ENCODE peak calls at places on chromosome 21, in ten cellular contexts. One of them, this sample, is unnamed.

GRCh38 chr21:14388282-14388681 is 5.3 kb upstream of the HSPA13 start:
- DNase-seq in spleen: no peak
- DNase-seq in H1: no peak
- DNase-seq in HL-60: no peak
- DNase-seq in GM23338: no peak
- DNase-seq in stomach: no peak
- DNase-seq in K562: no peak
- DNase-seq in prostate gland: no peak
- DNase-seq in upper lobe of left lung: no peak
- DNase-seq in endothelial cell of umbilical vein: no peak
- DNase-seq in this sample: no peak

GRCh38 chr21:37098756-37099155 is 25.7 kb downstream of the TTC3 start:
- DNase-seq in GM23338: no peak
- DNase-seq in H1: no peak
- DNase-seq in prostate gland: no peak
- DNase-seq in spleen: no peak
- DNase-seq in upper lobe of left lung: no peak
- DNase-seq in stomach: no peak
- DNase-seq in HL-60: no peak
- DNase-seq in K562: no peak
- DNase-seq in endothelial cell of umbilical vein: no peak
- DNase-seq in this sample: no peak

GRCh38 chr21:16117851-16118592 is 388.2 kb downstream of the USP25 start:
- DNase-seq in endothelial cell of umbilical vein: peak
- DNase-seq in HL-60: no peak
- DNase-seq in upper lobe of left lung: no peak
- DNase-seq in stomach: no peak
- DNase-seq in K562: no peak
- DNase-seq in H1: no peak
- DNase-seq in spleen: no peak
- DNase-seq in prostate gland: no peak
- DNase-seq in GM23338: no peak
- DNase-seq in this sample: no peak

GRCh38 chr21:36461918-36462486 is 17.9 kb downstream of the CLDN14 start:
- DNase-seq in prostate gland: no peak
- DNase-seq in HL-60: no peak
- DNase-seq in upper lobe of left lung: no peak
- DNase-seq in GM23338: peak
- DNase-seq in endothelial cell of umbilical vein: no peak
- DNase-seq in K562: no peak
- DNase-seq in H1: no peak
- DNase-seq in stomach: no peak
- DNase-seq in spleen: peak
- DNase-seq in this sample: no peak

GRCh38 chr21:35234725-35235124 is 185.6 kb upstream of the RUNX1 start:
- DNase-seq in H1: no peak
- DNase-seq in prostate gland: no peak
- DNase-seq in endothelial cell of umbilical vein: no peak
- DNase-seq in upper lobe of left lung: no peak
- DNase-seq in spleen: no peak
- DNase-seq in K562: no peak
- DNase-seq in GM23338: no peak
- DNase-seq in HL-60: no peak
- DNase-seq in stomach: no peak
- DNase-seq in this sample: no peak

GRCh38 chr21:15005391-15005790 is 59.4 kb downstream of the NRIP1 start:
- DNase-seq in endothelial cell of umbilical vein: peak
- DNase-seq in GM23338: peak
- DNase-seq in stomach: no peak
- DNase-seq in H1: peak
- DNase-seq in K562: no peak
- DNase-seq in upper lobe of left lung: no peak
- DNase-seq in spleen: peak
- DNase-seq in HL-60: no peak
- DNase-seq in prostate gland: no peak
- DNase-seq in this sample: no peak

GRCh38 chr21:25759573-25759972 is 24.8 kb downstream of the GABPA start:
- DNase-seq in endothelial cell of umbilical vein: no peak
- DNase-seq in spleen: no peak
- DNase-seq in K562: no peak
- DNase-seq in HL-60: no peak
- DNase-seq in prostate gland: no peak
- DNase-seq in stomach: no peak
- DNase-seq in H1: no peak
- DNase-seq in upper lobe of left lung: no peak
- DNase-seq in GM23338: no peak
- DNase-seq in this sample: no peak

GRCh38 chr21:14833221-14833620 is 231.6 kb downstream of the NRIP1 start:
- DNase-seq in spleen: no peak
- DNase-seq in stomach: no peak
- DNase-seq in upper lobe of left lung: no peak
- DNase-seq in K562: no peak
- DNase-seq in H1: no peak
- DNase-seq in HL-60: no peak
- DNase-seq in GM23338: no peak
- DNase-seq in prostate gland: no peak
- DNase-seq in endothelial cell of umbilical vein: no peak
- DNase-seq in this sample: no peak

GRCh38 chr21:25179116-25179515 is 428.2 kb downstream of the MRPL39 start:
- DNase-seq in prostate gland: no peak
- DNase-seq in upper lobe of left lung: no peak
- DNase-seq in K562: no peak
- DNase-seq in endothelial cell of umbilical vein: no peak
- DNase-seq in H1: no peak
- DNase-seq in GM23338: no peak
- DNase-seq in stomach: no peak
- DNase-seq in HL-60: peak
- DNase-seq in spleen: no peak
- DNase-seq in this sample: no peak

GRCh38 chr21:35102488-35103407 is 53.6 kb upstream of the RUNX1 start:
- DNase-seq in endothelial cell of umbilical vein: no peak
- DNase-seq in spleen: peak
- DNase-seq in GM23338: no peak
- DNase-seq in stomach: peak
- DNase-seq in prostate gland: no peak
- DNase-seq in upper lobe of left lung: no peak
- DNase-seq in H1: no peak
- DNase-seq in HL-60: peak
- DNase-seq in K562: peak
- DNase-seq in this sample: peak

GRCh38 chr21:31198575-31198974 is 145.5 kb downstream of the TIAM1 start:
- DNase-seq in prostate gland: peak
- DNase-seq in GM23338: peak
- DNase-seq in spleen: no peak
- DNase-seq in H1: no peak
- DNase-seq in stomach: no peak
- DNase-seq in endothelial cell of umbilical vein: peak
- DNase-seq in HL-60: no peak
- DNase-seq in upper lobe of left lung: no peak
- DNase-seq in K562: peak
- DNase-seq in this sample: no peak

GRCh38 chr21:20040768-20041167 is 957.4 kb upstream of the NCAM2 start:
- DNase-seq in endothelial cell of umbilical vein: peak
- DNase-seq in stomach: no peak
- DNase-seq in HL-60: no peak
- DNase-seq in H1: no peak
- DNase-seq in spleen: no peak
- DNase-seq in K562: no peak
- DNase-seq in upper lobe of left lung: no peak
- DNase-seq in prostate gland: no peak
- DNase-seq in GM23338: peak
- DNase-seq in this sample: no peak

GRCh38 chr21:44517175-44517899 is 22.7 kb downstream of the KRTAP10-1 start:
- DNase-seq in endothelial cell of umbilical vein: no peak
- DNase-seq in GM23338: peak
- DNase-seq in prostate gland: no peak
- DNase-seq in H1: no peak
- DNase-seq in upper lobe of left lung: no peak
- DNase-seq in spleen: peak
- DNase-seq in K562: peak
- DNase-seq in stomach: peak
- DNase-seq in HL-60: no peak
- DNase-seq in this sample: no peak
- TF ChIP-seq POLR2AphosphoS5 in endothelial cell of umbilical vein: no peak
- TF ChIP-seq POLR2AphosphoS5 in GM23338: peak
- TF ChIP-seq POLR2AphosphoS5 in prostate gland: no peak
- TF ChIP-seq POLR2AphosphoS5 in H1: peak
- TF ChIP-seq POLR2AphosphoS5 in upper lobe of left lung: no peak
- TF ChIP-seq POLR2AphosphoS5 in spleen: peak
- TF ChIP-seq POLR2AphosphoS5 in K562: no peak
- TF ChIP-seq POLR2AphosphoS5 in stomach: no peak
- TF ChIP-seq POLR2AphosphoS5 in HL-60: no peak
- TF ChIP-seq POLR2AphosphoS5 in this sample: no peak

DNA sequence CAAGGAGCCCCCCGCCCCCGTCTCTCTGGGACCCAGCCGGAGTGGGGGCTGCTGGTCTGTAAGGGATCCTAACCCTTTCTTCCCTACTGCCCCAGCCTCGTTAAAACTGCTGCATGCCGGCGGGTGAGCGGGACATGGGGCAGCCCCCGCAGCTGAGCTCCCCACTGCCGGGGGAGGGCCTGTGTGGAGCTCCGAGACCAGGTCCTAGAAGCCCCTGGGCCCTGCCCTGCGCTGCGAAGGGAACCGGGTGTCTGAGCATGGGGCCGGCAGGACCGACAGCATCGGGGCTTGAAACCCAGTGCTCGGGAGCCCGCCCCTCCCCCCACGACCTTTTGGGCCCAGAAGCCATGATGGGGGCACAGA is 9.2 kb upstream of the COL6A1 start:
- DNase-seq in HL-60: no peak
- DNase-seq in endothelial cell of umbilical vein: no peak
- DNase-seq in prostate gland: no peak
- DNase-seq in stomach: no peak
- DNase-seq in upper lobe of left lung: peak
- DNase-seq in GM23338: peak
- DNase-seq in K562: no peak
- DNase-seq in H1: peak
- DNase-seq in spleen: peak
- DNase-seq in this sample: peak
- H3K27ac ChIP-seq in HL-60: no peak
- H3K27ac ChIP-seq in endothelial cell of umbilical vein: no peak
- H3K27ac ChIP-seq in prostate gland: peak
- H3K27ac ChIP-seq in stomach: peak
- H3K27ac ChIP-seq in upper lobe of left lung: peak
- H3K27ac ChIP-seq in GM23338: no peak
- H3K27ac ChIP-seq in K562: no peak
- H3K27ac ChIP-seq in H1: no peak
- H3K27ac ChIP-seq in spleen: peak
- H3K27ac ChIP-seq in this sample: peak

GRCh38 chr21:17988038-17988437 is 168.9 kb upstream of the C21orf91 start:
- DNase-seq in GM23338: no peak
- DNase-seq in K562: no peak
- DNase-seq in HL-60: no peak
- DNase-seq in stomach: no peak
- DNase-seq in spleen: no peak
- DNase-seq in H1: no peak
- DNase-seq in prostate gland: no peak
- DNase-seq in endothelial cell of umbilical vein: no peak
- DNase-seq in upper lobe of left lung: no peak
- DNase-seq in this sample: no peak
- H3K4me3 ChIP-seq in GM23338: no peak
- H3K4me3 ChIP-seq in K562: no peak
- H3K4me3 ChIP-seq in HL-60: no peak
- H3K4me3 ChIP-seq in stomach: no peak
- H3K4me3 ChIP-seq in spleen: no peak
- H3K4me3 ChIP-seq in H1: no peak
- H3K4me3 ChIP-seq in prostate gland: no peak
- H3K4me3 ChIP-seq in endothelial cell of umbilical vein: no peak
- H3K4me3 ChIP-seq in upper lobe of left lung: no peak
- H3K4me3 ChIP-seq in this sample: no peak

GRCh38 chr21:39007532-39007931 is 175.7 kb downstream of the PSMG1 start:
- DNase-seq in HL-60: no peak
- DNase-seq in spleen: no peak
- DNase-seq in H1: no peak
- DNase-seq in K562: no peak
- DNase-seq in upper lobe of left lung: no peak
- DNase-seq in GM23338: no peak
- DNase-seq in prostate gland: peak
- DNase-seq in stomach: no peak
- DNase-seq in endothelial cell of umbilical vein: no peak
- DNase-seq in this sample: no peak

GRCh38 chr21:39007985-39008384 is 175.3 kb downstream of the PSMG1 start:
- DNase-seq in spleen: no peak
- DNase-seq in stomach: no peak
- DNase-seq in prostate gland: no peak
- DNase-seq in K562: no peak
- DNase-seq in endothelial cell of umbilical vein: no peak
- DNase-seq in HL-60: no peak
- DNase-seq in upper lobe of left lung: no peak
- DNase-seq in GM23338: no peak
- DNase-seq in H1: no peak
- DNase-seq in this sample: no peak

GRCh38 chr21:39004776-39005605 is 178.3 kb downstream of the PSMG1 start:
- DNase-seq in HL-60: peak
- DNase-seq in H1: no peak
- DNase-seq in upper lobe of left lung: no peak
- DNase-seq in stomach: peak
- DNase-seq in prostate gland: no peak
- DNase-seq in spleen: no peak
- DNase-seq in K562: no peak
- DNase-seq in GM23338: no peak
- DNase-seq in endothelial cell of umbilical vein: peak
- DNase-seq in this sample: peak

GRCh38 chr21:39003982-39004775 is 179.1 kb downstream of the PSMG1 start:
- DNase-seq in H1: no peak
- DNase-seq in K562: no peak
- DNase-seq in upper lobe of left lung: no peak
- DNase-seq in stomach: no peak
- DNase-seq in GM23338: no peak
- DNase-seq in spleen: no peak
- DNase-seq in HL-60: no peak
- DNase-seq in prostate gland: no peak
- DNase-seq in endothelial cell of umbilical vein: peak
- DNase-seq in this sample: no peak

GRCh38 chr21:39006653-39007417 is 176.4 kb downstream of the PSMG1 start:
- DNase-seq in endothelial cell of umbilical vein: peak
- DNase-seq in upper lobe of left lung: no peak
- DNase-seq in K562: no peak
- DNase-seq in prostate gland: peak
- DNase-seq in spleen: no peak
- DNase-seq in stomach: peak
- DNase-seq in HL-60: no peak
- DNase-seq in H1: no peak
- DNase-seq in GM23338: no peak
- DNase-seq in this sample: no peak
- TF ChIP-seq POLR2AphosphoS5 in endothelial cell of umbilical vein: no peak
- TF ChIP-seq POLR2AphosphoS5 in upper lobe of left lung: peak
- TF ChIP-seq POLR2AphosphoS5 in K562: no peak
- TF ChIP-seq POLR2AphosphoS5 in prostate gland: peak
- TF ChIP-seq POLR2AphosphoS5 in spleen: peak
- TF ChIP-seq POLR2AphosphoS5 in stomach: peak
- TF ChIP-seq POLR2AphosphoS5 in HL-60: no peak
- TF ChIP-seq POLR2AphosphoS5 in H1: no peak
- TF ChIP-seq POLR2AphosphoS5 in GM23338: no peak
- TF ChIP-seq POLR2AphosphoS5 in this sample: no peak

DNA sequence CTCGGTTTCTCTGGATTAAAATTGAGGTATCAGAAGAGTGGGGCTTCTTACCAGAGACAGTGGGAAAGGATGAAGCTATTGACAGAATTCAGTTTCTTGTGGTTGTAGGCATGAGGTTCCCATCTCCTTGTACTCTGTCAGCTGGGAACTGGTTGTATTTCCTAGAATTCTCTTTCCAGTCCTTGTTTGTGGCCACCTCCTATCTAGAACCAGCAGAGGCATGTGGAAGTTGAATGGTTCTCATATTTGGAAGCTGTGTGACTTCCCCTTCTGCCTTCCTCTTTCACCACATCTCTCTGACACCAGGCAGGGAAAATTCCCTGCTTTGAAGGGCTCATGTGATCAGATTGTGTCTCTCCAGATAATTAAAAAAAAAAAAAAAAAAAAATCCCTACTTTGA is 457.7 kb upstream of the ADAMTS5 start:
- DNase-seq in endothelial cell of umbilical vein: no peak
- DNase-seq in stomach: no peak
- DNase-seq in K562: no peak
- DNase-seq in upper lobe of left lung: no peak
- DNase-seq in GM23338: no peak
- DNase-seq in spleen: no peak
- DNase-seq in H1: no peak
- DNase-seq in HL-60: no peak
- DNase-seq in prostate gland: no peak
- DNase-seq in this sample: no peak
- H3K27ac ChIP-seq in endothelial cell of umbilical vein: no peak
- H3K27ac ChIP-seq in stomach: no peak
- H3K27ac ChIP-seq in K562: no peak
- H3K27ac ChIP-seq in upper lobe of left lung: no peak
- H3K27ac ChIP-seq in GM23338: peak
- H3K27ac ChIP-seq in spleen: no peak
- H3K27ac ChIP-seq in H1: no peak
- H3K27ac ChIP-seq in HL-60: no peak
- H3K27ac ChIP-seq in prostate gland: no peak
- H3K27ac ChIP-seq in this sample: no peak

This sample was measured in sigmoid colon.